ENCODE peak calls at places on chromosomes 16 and 17, in eight cellular contexts. One of them, this sample, is unnamed.

GRCh38 chr17:80367510-80367909 is 47.5 kb upstream of the ENDOV start:
- DNase-seq in neural crest cell: no peak
- DNase-seq in fibroblast of villous mesenchyme: no peak
- DNase-seq in B cell: no peak
- DNase-seq in heart left ventricle: no peak
- DNase-seq in neural progenitor cell: no peak
- DNase-seq in activated B cell treated with CpG ODN at 0.5 μM for 24 hours: no peak
- DNase-seq in endothelial cell of umbilical vein: no peak
- DNase-seq in this sample: no peak

GRCh38 chr17:81931557-81932332 is 4.2 kb upstream of the MAFG start:
- DNase-seq in neural crest cell: no peak
- DNase-seq in fibroblast of villous mesenchyme: no peak
- DNase-seq in B cell: no peak
- DNase-seq in heart left ventricle: no peak
- DNase-seq in neural progenitor cell: no peak
- DNase-seq in activated B cell treated with CpG ODN at 0.5 μM for 24 hours: no peak
- DNase-seq in endothelial cell of umbilical vein: no peak
- DNase-seq in this sample: no peak

GRCh38 chr16:24943471-24943870 is 71.7 kb downstream of the ARHGAP17 start:
- DNase-seq in neural crest cell: no peak
- DNase-seq in fibroblast of villous mesenchyme: no peak
- DNase-seq in B cell: no peak
- DNase-seq in heart left ventricle: no peak
- DNase-seq in neural progenitor cell: no peak
- DNase-seq in activated B cell treated with CpG ODN at 0.5 μM for 24 hours: no peak
- DNase-seq in endothelial cell of umbilical vein: no peak
- DNase-seq in this sample: no peak

GRCh38 chr16:85245307-85246172 is 133.3 kb upstream of the CIBAR2 start:
- DNase-seq in neural crest cell: peak; percentile 72
- DNase-seq in fibroblast of villous mesenchyme: peak; percentile 69
- DNase-seq in B cell: peak; percentile 49
- DNase-seq in heart left ventricle: peak; percentile 63
- DNase-seq in neural progenitor cell: peak; percentile 85
- DNase-seq in activated B cell treated with CpG ODN at 0.5 μM for 24 hours: no peak
- DNase-seq in endothelial cell of umbilical vein: peak; percentile 53
- DNase-seq in this sample: peak; percentile 78

GRCh38 chr17:1627987-1628855 is at the start of gene SLC43A2:
- DNase-seq in neural crest cell: peak; percentile 75
- DNase-seq in fibroblast of villous mesenchyme: peak; percentile 77
- DNase-seq in B cell: peak; percentile 84
- DNase-seq in heart left ventricle: peak; percentile 87
- DNase-seq in neural progenitor cell: peak; percentile 96
- DNase-seq in activated B cell treated with CpG ODN at 0.5 μM for 24 hours: peak; percentile 80
- DNase-seq in endothelial cell of umbilical vein: peak; percentile 83
- DNase-seq in this sample: peak; percentile 92

GRCh38 chr17:65530158-65530984 is 31.1 kb downstream of the AXIN2 start:
- DNase-seq in neural crest cell: peak; percentile 22
- DNase-seq in fibroblast of villous mesenchyme: no peak
- DNase-seq in B cell: no peak
- DNase-seq in heart left ventricle: no peak
- DNase-seq in neural progenitor cell: no peak
- DNase-seq in activated B cell treated with CpG ODN at 0.5 μM for 24 hours: no peak
- DNase-seq in endothelial cell of umbilical vein: no peak
- DNase-seq in this sample: no peak

GRCh38 chr17:7467498-7467897 is 11.9 kb downstream of the ZBTB4 start:
- DNase-seq in neural crest cell: no peak
- DNase-seq in fibroblast of villous mesenchyme: no peak
- DNase-seq in B cell: no peak
- DNase-seq in heart left ventricle: no peak
- DNase-seq in neural progenitor cell: no peak
- DNase-seq in activated B cell treated with CpG ODN at 0.5 μM for 24 hours: no peak
- DNase-seq in endothelial cell of umbilical vein: no peak
- DNase-seq in this sample: no peak

GRCh38 chr17:63961355-63962207 is 11.1 kb downstream of the SCN4A start:
- DNase-seq in neural crest cell: peak; percentile 81
- DNase-seq in fibroblast of villous mesenchyme: peak; percentile 68
- DNase-seq in B cell: no peak
- DNase-seq in heart left ventricle: peak; percentile 60
- DNase-seq in neural progenitor cell: peak; percentile 98
- DNase-seq in activated B cell treated with CpG ODN at 0.5 μM for 24 hours: no peak
- DNase-seq in endothelial cell of umbilical vein: peak; percentile 70
- DNase-seq in this sample: peak; percentile 74

GRCh38 chr16:55944377-55944802 is 69.2 kb upstream of the CES5A start:
- DNase-seq in neural crest cell: peak; percentile 81
- DNase-seq in fibroblast of villous mesenchyme: peak; percentile 60
- DNase-seq in B cell: peak; percentile 51
- DNase-seq in heart left ventricle: peak; percentile 77
- DNase-seq in neural progenitor cell: peak; percentile 79
- DNase-seq in activated B cell treated with CpG ODN at 0.5 μM for 24 hours: peak; percentile 34
- DNase-seq in endothelial cell of umbilical vein: peak; percentile 41
- DNase-seq in this sample: peak; percentile 31

GRCh38 chr17:45225051-45225700 is 3.5 kb downstream of the FMNL1 start:
- DNase-seq in neural crest cell: no peak
- DNase-seq in fibroblast of villous mesenchyme: no peak
- DNase-seq in B cell: no peak
- DNase-seq in heart left ventricle: no peak
- DNase-seq in neural progenitor cell: no peak
- DNase-seq in activated B cell treated with CpG ODN at 0.5 μM for 24 hours: no peak
- DNase-seq in endothelial cell of umbilical vein: no peak
- DNase-seq in this sample: no peak

GRCh38 chr17:27892542-27892865 is 661 bp downstream of the LYRM9 start:
- DNase-seq in neural crest cell: no peak
- DNase-seq in fibroblast of villous mesenchyme: no peak
- DNase-seq in B cell: no peak
- DNase-seq in heart left ventricle: no peak
- DNase-seq in neural progenitor cell: no peak
- DNase-seq in activated B cell treated with CpG ODN at 0.5 μM for 24 hours: no peak
- DNase-seq in endothelial cell of umbilical vein: peak; percentile 5
- DNase-seq in this sample: no peak

GRCh38 chr17:1754430-1755112 is 7.3 kb upstream of the SERPINF1 start:
- DNase-seq in neural crest cell: no peak
- DNase-seq in fibroblast of villous mesenchyme: no peak
- DNase-seq in B cell: no peak
- DNase-seq in heart left ventricle: no peak
- DNase-seq in neural progenitor cell: peak; percentile 34
- DNase-seq in activated B cell treated with CpG ODN at 0.5 μM for 24 hours: no peak
- DNase-seq in endothelial cell of umbilical vein: no peak
- DNase-seq in this sample: no peak

GRCh38 chr17:69069289-69069688 is 8.6 kb upstream of the ABCA9 start:
- DNase-seq in neural crest cell: no peak
- DNase-seq in fibroblast of villous mesenchyme: no peak
- DNase-seq in B cell: no peak
- DNase-seq in heart left ventricle: no peak
- DNase-seq in neural progenitor cell: peak; percentile 16
- DNase-seq in activated B cell treated with CpG ODN at 0.5 μM for 24 hours: no peak
- DNase-seq in endothelial cell of umbilical vein: no peak
- DNase-seq in this sample: no peak

GRCh38 chr16:4852221-4852872 is 5.1 kb downstream of the UBN1 start:
- DNase-seq in neural crest cell: no peak
- DNase-seq in fibroblast of villous mesenchyme: peak; percentile 17
- DNase-seq in B cell: no peak
- DNase-seq in heart left ventricle: no peak
- DNase-seq in neural progenitor cell: no peak
- DNase-seq in activated B cell treated with CpG ODN at 0.5 μM for 24 hours: no peak
- DNase-seq in endothelial cell of umbilical vein: peak; percentile 69
- DNase-seq in this sample: no peak

GRCh38 chr16:83393196-83393981 is 414.4 kb upstream of the HSBP1 start:
- DNase-seq in neural crest cell: no peak
- DNase-seq in fibroblast of villous mesenchyme: peak; percentile 39
- DNase-seq in B cell: no peak
- DNase-seq in heart left ventricle: no peak
- DNase-seq in neural progenitor cell: peak; percentile 15
- DNase-seq in activated B cell treated with CpG ODN at 0.5 μM for 24 hours: no peak
- DNase-seq in endothelial cell of umbilical vein: no peak
- DNase-seq in this sample: no peak

GRCh38 chr16:35440875-35441274 is 1981.5 kb downstream of the TP53TG3F start:
- DNase-seq in neural crest cell: no peak
- DNase-seq in fibroblast of villous mesenchyme: no peak
- DNase-seq in B cell: no peak
- DNase-seq in heart left ventricle: no peak
- DNase-seq in neural progenitor cell: no peak
- DNase-seq in activated B cell treated with CpG ODN at 0.5 μM for 24 hours: no peak
- DNase-seq in endothelial cell of umbilical vein: no peak
- DNase-seq in this sample: no peak

GRCh38 chr16:80989801-80990200 is 16.9 kb downstream of the CMC2 start:
- DNase-seq in neural crest cell: no peak
- DNase-seq in fibroblast of villous mesenchyme: no peak
- DNase-seq in B cell: no peak
- DNase-seq in heart left ventricle: no peak
- DNase-seq in neural progenitor cell: no peak
- DNase-seq in activated B cell treated with CpG ODN at 0.5 μM for 24 hours: no peak
- DNase-seq in endothelial cell of umbilical vein: no peak
- DNase-seq in this sample: no peak

GRCh38 chr16:55552621-55553020 is 13.9 kb upstream of the CAPNS2 start:
- DNase-seq in neural crest cell: no peak
- DNase-seq in fibroblast of villous mesenchyme: peak; percentile 64
- DNase-seq in B cell: no peak
- DNase-seq in heart left ventricle: no peak
- DNase-seq in neural progenitor cell: no peak
- DNase-seq in activated B cell treated with CpG ODN at 0.5 μM for 24 hours: no peak
- DNase-seq in endothelial cell of umbilical vein: peak; percentile 59
- DNase-seq in this sample: no peak

GRCh38 chr17:57515662-57516211 is 229.4 kb downstream of the CCDC182 start:
- DNase-seq in neural crest cell: no peak
- DNase-seq in fibroblast of villous mesenchyme: no peak
- DNase-seq in B cell: no peak
- DNase-seq in heart left ventricle: no peak
- DNase-seq in neural progenitor cell: no peak
- DNase-seq in activated B cell treated with CpG ODN at 0.5 μM for 24 hours: no peak
- DNase-seq in endothelial cell of umbilical vein: peak; percentile 17
- DNase-seq in this sample: no peak
- TF ChIP-seq CTCF in neural crest cell: peak; percentile 31
- TF ChIP-seq CTCF in fibroblast of villous mesenchyme: no peak
- TF ChIP-seq CTCF in B cell: peak; percentile 29
- TF ChIP-seq CTCF in heart left ventricle: peak; percentile 15
- TF ChIP-seq CTCF in neural progenitor cell: no peak
- TF ChIP-seq CTCF in activated B cell treated with CpG ODN at 0.5 μM for 24 hours: no peak
- TF ChIP-seq CTCF in endothelial cell of umbilical vein: no peak
- TF ChIP-seq CTCF in this sample: no peak

DNA sequence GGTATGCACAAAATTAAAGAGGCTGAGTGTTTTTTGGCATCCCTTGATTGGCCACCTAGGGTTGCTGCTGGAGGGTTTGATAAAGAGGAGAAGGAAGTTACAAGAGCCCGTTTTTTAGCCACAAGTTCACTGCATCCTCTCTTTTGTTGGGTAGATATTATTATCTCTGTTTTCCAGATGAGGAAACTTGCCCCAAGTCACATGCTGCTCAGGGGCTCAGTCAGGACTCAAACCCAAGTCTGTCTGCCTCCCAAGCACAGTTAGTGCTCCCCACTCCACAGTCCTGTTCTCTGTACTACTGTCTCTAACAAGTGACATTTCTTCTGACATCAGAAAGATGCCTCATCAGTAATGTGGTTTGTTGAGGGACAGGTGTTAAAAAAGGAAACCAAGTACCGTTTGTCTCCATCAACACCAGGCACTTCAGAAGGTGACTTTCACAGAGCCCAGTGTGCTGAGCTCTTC is 1.4 kb downstream of the NT5M start:
- DNase-seq in neural crest cell: no peak
- DNase-seq in fibroblast of villous mesenchyme: no peak
- DNase-seq in B cell: no peak
- DNase-seq in heart left ventricle: no peak
- DNase-seq in neural progenitor cell: no peak
- DNase-seq in activated B cell treated with CpG ODN at 0.5 μM for 24 hours: no peak
- DNase-seq in endothelial cell of umbilical vein: no peak
- DNase-seq in this sample: no peak
- TF ChIP-seq CTCF in neural crest cell: no peak
- TF ChIP-seq CTCF in fibroblast of villous mesenchyme: no peak
- TF ChIP-seq CTCF in B cell: no peak
- TF ChIP-seq CTCF in heart left ventricle: no peak
- TF ChIP-seq CTCF in neural progenitor cell: no peak
- TF ChIP-seq CTCF in activated B cell treated with CpG ODN at 0.5 μM for 24 hours: no peak
- TF ChIP-seq CTCF in endothelial cell of umbilical vein: no peak
- TF ChIP-seq CTCF in this sample: no peak

DNA sequence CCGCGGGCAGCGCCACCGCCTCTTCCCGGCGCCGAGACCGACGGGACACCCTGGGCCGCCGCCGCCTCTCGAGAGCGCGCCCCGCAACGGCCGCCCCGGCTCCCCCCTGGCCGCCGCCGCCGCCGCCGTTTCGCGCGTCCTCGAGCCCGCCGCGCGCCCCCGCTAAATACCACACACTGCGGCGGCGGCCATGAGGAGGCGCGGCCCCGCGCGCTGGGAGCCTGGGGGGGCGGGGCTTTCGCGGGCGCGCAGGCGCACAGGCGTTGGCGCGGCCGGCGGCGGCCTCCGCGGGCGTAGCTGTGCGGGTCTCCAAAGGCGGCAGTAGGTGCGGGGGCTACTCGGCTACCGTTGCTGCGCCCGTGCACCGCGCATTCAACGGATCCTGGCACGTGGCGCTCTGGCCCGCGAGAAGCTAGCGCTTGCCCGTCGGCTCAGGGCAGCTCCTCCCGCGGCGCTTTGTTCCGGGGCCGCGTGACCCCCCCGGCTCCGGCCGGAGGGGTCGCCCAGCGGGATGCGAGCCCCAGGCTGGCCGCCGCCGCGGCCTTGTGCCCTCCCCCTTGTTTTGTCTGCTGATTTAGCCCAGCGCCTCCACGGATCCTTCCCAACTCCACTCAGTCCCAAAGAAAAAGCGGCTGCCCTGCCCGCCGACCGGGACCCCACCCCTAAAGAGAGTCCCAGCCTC is at the start of gene SIAH1:
- DNase-seq in neural crest cell: peak; percentile 86
- DNase-seq in fibroblast of villous mesenchyme: peak; percentile 80
- DNase-seq in B cell: peak; percentile 84
- DNase-seq in heart left ventricle: peak; percentile 89
- DNase-seq in neural progenitor cell: peak; percentile 95
- DNase-seq in activated B cell treated with CpG ODN at 0.5 μM for 24 hours: peak; percentile 97
- DNase-seq in endothelial cell of umbilical vein: peak; percentile 81
- DNase-seq in this sample: peak; percentile 94
- TF ChIP-seq CTCF in neural crest cell: no peak
- TF ChIP-seq CTCF in fibroblast of villous mesenchyme: no peak
- TF ChIP-seq CTCF in B cell: no peak
- TF ChIP-seq CTCF in heart left ventricle: no peak
- TF ChIP-seq CTCF in neural progenitor cell: no peak
- TF ChIP-seq CTCF in activated B cell treated with CpG ODN at 0.5 μM for 24 hours: no peak
- TF ChIP-seq CTCF in endothelial cell of umbilical vein: no peak
- TF ChIP-seq CTCF in this sample: no peak

DNA sequence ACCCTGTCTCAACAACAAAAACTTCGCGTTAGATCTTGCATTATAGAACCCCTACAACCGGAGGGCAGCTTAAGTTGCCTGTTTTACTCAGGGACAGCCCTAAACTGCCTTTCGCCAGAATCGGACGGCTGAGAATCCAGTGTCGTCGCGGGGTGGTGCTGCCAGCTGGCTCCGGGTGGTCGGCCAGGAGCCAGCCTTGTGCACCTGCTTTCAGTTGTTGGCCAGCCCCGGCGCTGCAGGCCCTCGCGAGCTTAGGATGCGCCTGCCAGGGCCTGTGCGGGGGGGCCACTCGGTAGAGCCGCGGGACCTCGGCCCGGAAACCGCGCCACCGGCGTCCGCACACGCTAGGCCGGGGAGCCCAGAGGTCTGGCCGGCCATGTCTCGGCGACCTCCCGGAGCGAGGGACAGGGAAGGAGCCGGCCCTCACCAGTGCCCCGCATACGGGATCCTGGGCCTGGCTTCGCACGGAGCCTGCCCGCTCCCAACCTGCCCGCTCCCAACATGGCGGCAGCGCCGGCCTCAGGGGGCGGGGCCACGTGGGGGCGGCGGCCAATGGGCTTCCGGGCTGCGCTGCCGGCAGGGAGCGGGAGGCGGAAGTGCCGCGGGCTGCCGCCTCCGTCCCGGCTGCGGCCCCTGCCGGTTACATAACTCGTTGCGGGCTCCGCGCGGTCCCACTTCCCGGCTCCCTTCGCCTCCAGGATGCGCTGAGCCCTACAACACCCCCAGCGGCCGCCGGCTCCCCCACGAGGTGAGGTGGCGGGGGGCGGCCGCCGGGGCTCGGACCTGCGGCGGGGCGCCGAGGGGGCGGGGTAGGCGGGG is 14.2 kb downstream of the NAA60 start:
- DNase-seq in neural crest cell: peak; percentile 81
- DNase-seq in fibroblast of villous mesenchyme: peak; percentile 90
- DNase-seq in B cell: peak; percentile 87
- DNase-seq in heart left ventricle: peak; percentile 93
- DNase-seq in neural progenitor cell: peak; percentile 98
- DNase-seq in activated B cell treated with CpG ODN at 0.5 μM for 24 hours: peak; percentile 91
- DNase-seq in endothelial cell of umbilical vein: peak; percentile 88
- DNase-seq in this sample: peak; percentile 99
- TF ChIP-seq CTCF in neural crest cell: peak; percentile 60
- TF ChIP-seq CTCF in fibroblast of villous mesenchyme: peak; percentile 45
- TF ChIP-seq CTCF in B cell: peak; percentile 63
- TF ChIP-seq CTCF in heart left ventricle: peak; percentile 28
- TF ChIP-seq CTCF in neural progenitor cell: peak; percentile 63
- TF ChIP-seq CTCF in activated B cell treated with CpG ODN at 0.5 μM for 24 hours: no peak
- TF ChIP-seq CTCF in endothelial cell of umbilical vein: peak; percentile 64
- TF ChIP-seq CTCF in this sample: peak; percentile 60